ENCODE peak calls at places on chromosomes 2 and 18, in five cellular contexts. G, V, L, M and C are unnamed samples.

GRCh38 chr2:241773511-241774418 is 2.9 kb upstream of the GAL3ST2 start:
- DNase-seq in G (peak), V (no peak), L (peak), M (no peak), C (no peak)

GRCh38 chr2:217215877-217216276 is 356.0 kb upstream of the TNP1 start:
- DNase-seq in G (no peak), V (no peak), L (no peak), M (no peak), C (no peak)

GRCh38 chr2:195961873-195962272 is 106.8 kb downstream of the DNAH7 start:
- DNase-seq in G (no peak), V (no peak), L (no peak), M (no peak), C (no peak)

GRCh38 chr2:61356261-61356957 is 114.5 kb downstream of the USP34 start:
- DNase-seq in G (no peak), V (no peak), L (peak), M (no peak), C (no peak)

GRCh38 chr2:199484927-199485326 is 27.2 kb upstream of the SATB2 start:
- DNase-seq in G (no peak), V (no peak), L (no peak), M (peak), C (no peak)

GRCh38 chr18:79405781-79406575 is 10.2 kb downstream of the NFATC1 start:
- DNase-seq in G (peak), V (peak), L (peak), M (no peak), C (peak)

GRCh38 chr2:216302981-216303676 is 69.2 kb downstream of the MARCHF4 start:
- DNase-seq in G (no peak), V (no peak), L (no peak), M (no peak), C (no peak)

GRCh38 chr2:100588071-100588786 is 25.4 kb downstream of the PDCL3 start:
- DNase-seq in G (no peak), V (no peak), L (no peak), M (no peak), C (no peak)

GRCh38 chr2:133197156-133197555 is 371.1 kb downstream of the NCKAP5 start:
- DNase-seq in G (no peak), V (no peak), L (no peak), M (no peak), C (no peak)

GRCh38 chr2:21916934-21917522 is 793.3 kb downstream of the TDRD15 start:
- DNase-seq in G (no peak), V (no peak), L (no peak), M (peak), C (no peak)

GRCh38 chr2:10405441-10405840 is 42.7 kb downstream of the ODC1 start:
- DNase-seq in G (peak), V (peak), L (peak), M (no peak), C (no peak)

GRCh38 chr18:51561821-51562220 is 364.3 kb upstream of the MEX3C start:
- DNase-seq in G (no peak), V (no peak), L (no peak), M (no peak), C (no peak)

GRCh38 chr18:71327443-71328120 is 1038.7 kb downstream of the SOCS6 start:
- DNase-seq in G (no peak), V (no peak), L (no peak), M (no peak), C (no peak)

GRCh38 chr2:203786912-203787311 is 80.5 kb downstream of the CD28 start:
- DNase-seq in G (peak), V (no peak), L (no peak), M (no peak), C (no peak)

GRCh38 chr2:96716388-96716787 is 23.5 kb downstream of the LMAN2L start:
- DNase-seq in G (no peak), V (no peak), L (no peak), M (no peak), C (no peak)

GRCh38 chr18:25140144-25140961 is 211.6 kb downstream of the ZNF521 start:
- DNase-seq in G (no peak), V (no peak), L (no peak), M (no peak), C (no peak)

GRCh38 chr2:11056614-11057013 is 98.7 kb upstream of the SLC66A3 start:
- DNase-seq in G (no peak), V (no peak), L (peak), M (no peak), C (no peak)

GRCh38 chr2:131475831-131476230 is at the start of gene TUBA3D:
- DNase-seq in G (no peak), V (peak), L (no peak), M (no peak), C (no peak)

GRCh38 chr2:151827564-151828142 is 568 bp downstream of the ARL5A start:
- DNase-seq in G (no peak), V (peak), L (no peak), M (peak), C (peak)

GRCh38 chr2:121132054-121132453 is 152.9 kb downstream of the TFCP2L1 start:
- DNase-seq in G (no peak), V (no peak), L (no peak), M (no peak), C (no peak)

GRCh38 chr18:62282188-62282629 is 42.9 kb upstream of the TNFRSF11A start:
- DNase-seq in G (no peak), V (no peak), L (no peak), M (no peak), C (no peak)

GRCh38 chr2:47639469-47639868 is 143.5 kb upstream of the MSH6 start:
- DNase-seq in G (no peak), V (no peak), L (no peak), M (no peak), C (no peak)

GRCh38 chr2:37916512-37917082 is 8.5 kb upstream of the RMDN2 start:
- DNase-seq in G (peak), V (no peak), L (peak), M (no peak), C (peak)

GRCh38 chr2:10080536-10081304 is 509 bp upstream of the CYS1 start:
- DNase-seq in G (no peak), V (no peak), L (no peak), M (no peak), C (no peak)

GRCh38 chr2:25273985-25274550 is 67.7 kb downstream of the DNMT3A start:
- DNase-seq in G (no peak), V (no peak), L (no peak), M (no peak), C (no peak)

GRCh38 chr2:234044157-234044556 is 6.3 kb upstream of the SPP2 start:
- DNase-seq in G (no peak), V (no peak), L (no peak), M (no peak), C (no peak)

GRCh38 chr2:24930768-24931167 is 10.7 kb upstream of the ADCY3 start:
- DNase-seq in G (no peak), V (no peak), L (no peak), M (no peak), C (peak)

GRCh38 chr2:1883476-1883875 is 139.2 kb upstream of the PXDN start:
- DNase-seq in G (no peak), V (no peak), L (no peak), M (no peak), C (no peak)

GRCh38 chr2:34447097-34447496 is 848.0 kb upstream of the FAM98A start:
- DNase-seq in G (no peak), V (no peak), L (no peak), M (no peak), C (no peak)

GRCh38 chr2:106956879-106957278 is 70.9 kb upstream of the ST6GAL2 start:
- DNase-seq in G (peak), V (no peak), L (no peak), M (no peak), C (no peak)

GRCh38 chr2:179235463-179236108 is 29.0 kb downstream of the SESTD1 start:
- DNase-seq in G (no peak), V (no peak), L (peak), M (no peak), C (no peak)

DNA sequence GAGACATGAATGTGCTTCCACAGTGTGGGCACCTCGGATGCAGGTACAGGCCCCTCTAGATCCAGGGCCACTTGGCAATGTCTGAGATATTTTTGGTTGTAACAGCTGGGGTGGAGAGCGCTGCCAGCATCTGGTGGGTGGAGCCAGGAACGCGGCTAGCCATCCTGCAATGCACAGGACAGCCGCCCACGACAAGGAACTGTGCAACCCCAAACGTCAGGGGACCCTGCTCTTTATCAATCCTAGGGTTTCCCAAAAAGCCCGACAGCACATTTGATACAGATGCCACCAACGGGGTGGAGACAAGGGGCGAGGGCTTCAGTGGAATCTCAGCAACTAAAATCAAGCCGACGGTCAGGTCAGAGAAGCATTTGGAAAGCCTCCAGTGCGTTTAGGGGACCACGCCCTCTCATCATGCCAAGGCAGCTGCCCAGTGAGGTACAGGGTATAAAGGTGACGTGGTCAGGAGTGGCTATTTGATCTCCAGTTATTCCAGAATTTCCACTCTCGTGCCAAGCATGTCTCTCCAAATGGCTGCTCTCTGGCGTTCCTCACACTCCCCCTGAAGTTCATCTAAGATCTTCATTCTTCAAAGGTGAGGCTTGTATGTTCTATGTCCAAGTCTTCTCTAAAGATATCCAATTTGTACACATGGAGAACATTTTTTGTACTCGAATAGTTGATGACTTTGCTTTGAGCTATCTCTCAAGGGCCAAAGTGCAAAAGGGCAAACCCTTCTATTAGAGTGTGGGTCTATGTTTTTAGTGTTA is 55.7 kb downstream of the LRRFIP1 start:
- DNase-seq in G (no peak), V (no peak), L (peak), M (no peak), C (no peak)
- H3K4me3 ChIP-seq in G (no peak), V (no peak), L (no peak), M (no peak), C (no peak)

DNA sequence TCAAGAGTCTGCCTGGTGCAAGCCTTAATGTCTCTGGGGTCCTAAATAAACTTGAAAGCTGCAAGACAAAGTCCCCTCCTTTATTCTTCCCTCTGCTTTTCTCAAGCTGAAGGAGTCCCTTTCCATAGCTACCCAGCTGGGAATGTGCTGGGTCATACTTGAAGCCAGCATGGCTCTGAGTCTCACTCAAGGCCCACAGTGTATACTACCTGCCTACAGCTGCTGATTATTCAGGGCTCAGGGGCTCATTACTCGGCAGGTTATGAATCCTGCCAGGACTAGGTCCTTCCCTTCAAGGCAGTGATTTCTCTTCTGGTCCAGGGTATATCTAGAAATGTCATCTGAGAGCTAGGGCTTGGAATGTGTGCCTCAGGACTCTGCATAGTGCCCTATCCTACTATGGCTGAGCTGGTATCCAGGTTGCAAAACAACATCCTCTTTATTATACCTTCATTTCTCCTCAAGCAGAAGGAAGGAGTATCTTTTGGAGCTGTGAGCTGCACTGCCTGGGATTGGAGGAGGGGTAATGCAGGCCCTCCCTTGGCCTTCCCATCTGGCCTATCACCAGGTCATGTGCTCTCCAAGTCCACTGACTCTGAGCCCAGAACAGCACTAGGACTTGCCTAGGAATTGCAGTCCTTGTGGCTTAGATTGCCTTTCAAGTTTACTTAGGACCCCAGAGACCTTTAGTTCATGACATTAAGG is 22.3 kb downstream of the IL1RN start:
- DNase-seq in G (no peak), V (no peak), L (no peak), M (no peak), C (no peak)
- H3K4me3 ChIP-seq in G (no peak), V (no peak), L (no peak), M (no peak), C (no peak)

GRCh38 chr2:148022351-148022750 is 1.5 kb downstream of the MBD5 start:
- DNase-seq in G (no peak), V (no peak), L (no peak), M (no peak), C (no peak)

GRCh38 chr2:148021059-148021985 is at the start of gene MBD5:
- DNase-seq in G (peak), V (peak), L (peak), M (peak), C (no peak)

GRCh38 chr2:148020358-148021058 is at the start of gene ORC4:
- DNase-seq in G (peak), V (peak), L (peak), M (peak), C (peak)

GRCh38 chr2:148023861-148024260 is 3.0 kb downstream of the MBD5 start:
- DNase-seq in G (no peak), V (no peak), L (no peak), M (no peak), C (no peak)

DNA sequence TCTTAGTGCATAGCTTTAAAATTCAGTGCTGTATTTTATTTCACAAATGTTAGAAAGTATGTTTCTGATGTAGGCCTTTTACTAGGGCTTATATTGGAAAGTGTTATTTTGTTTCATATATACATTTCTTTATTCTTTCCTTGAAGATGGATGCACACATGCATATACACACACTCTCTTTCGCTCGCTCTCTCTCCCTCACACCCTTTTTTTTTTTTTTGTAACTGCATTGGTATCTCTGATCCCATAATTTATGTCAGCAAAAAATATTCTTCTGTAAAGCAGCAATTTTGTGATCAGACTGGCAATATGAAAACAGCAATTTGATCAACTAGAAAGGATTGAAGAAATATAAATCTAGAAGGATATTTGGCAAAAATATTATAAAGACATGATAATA is 2.0 kb downstream of the MBD5 start:
- DNase-seq in G (no peak), V (no peak), L (no peak), M (no peak), C (no peak)
- H3K4me3 ChIP-seq in G (no peak), V (no peak), L (no peak), M (no peak), C (no peak)

GRCh38 chr18:10457798-10458197 is 3.4 kb downstream of the APCDD1 start:
- DNase-seq in G (no peak), V (no peak), L (no peak), M (no peak), C (no peak)

GRCh38 chr18:10453885-10454772 is at the start of gene APCDD1:
- DNase-seq in G (peak), V (peak), L (peak), M (peak), C (peak)

GRCh38 chr18:10454800-10455550 is 540 bp downstream of the APCDD1 start:
- DNase-seq in G (no peak), V (peak), L (peak), M (peak), C (no peak)

GRCh38 chr18:10456718-10457499 is 2.5 kb downstream of the APCDD1 start:
- DNase-seq in G (no peak), V (no peak), L (no peak), M (no peak), C (no peak)

GRCh38 chr18:10455726-10456453 is 1.5 kb downstream of the APCDD1 start:
- DNase-seq in G (no peak), V (no peak), L (no peak), M (no peak), C (no peak)
- H3K4me3 ChIP-seq in G (peak), V (peak), L (peak), M (peak), C (peak)

GRCh38 chr2:52036853-52037252 is 1004.9 kb upstream of the NRXN1 start:
- DNase-seq in G (no peak), V (no peak), L (no peak), M (no peak), C (no peak)
- H3K4me3 ChIP-seq in G (no peak), V (no peak), L (no peak), M (no peak), C (no peak)

GRCh38 chr2:164841719-164842623 is at the start of gene COBLL1:
- DNase-seq in G (peak), V (peak), L (peak), M (peak), C (peak)
- H3K4me3 ChIP-seq in G (peak), V (peak), L (peak), M (peak), C (peak)

DNA sequence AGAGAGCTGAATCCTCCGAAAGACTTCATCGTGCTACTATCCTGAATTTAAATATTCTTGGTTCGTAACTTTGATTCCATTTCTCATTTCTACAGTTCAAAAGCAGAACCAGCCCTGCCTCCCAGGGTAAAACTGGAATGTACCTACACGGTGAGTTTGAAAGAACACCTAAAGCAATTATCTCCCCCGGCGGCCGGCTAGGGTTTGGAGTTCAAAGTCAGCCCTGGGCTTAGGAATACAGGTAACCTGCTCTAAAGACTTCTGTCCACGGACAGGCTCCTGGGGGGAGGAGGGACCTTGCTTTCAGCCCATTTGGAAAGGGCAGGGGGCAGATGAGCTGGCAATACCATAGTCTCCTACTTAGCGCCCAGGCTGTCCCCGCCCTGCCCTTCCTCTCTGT is 32.3 kb downstream of the CYP27C1 start:
- DNase-seq in G (no peak), V (no peak), L (no peak), M (no peak), C (no peak)
- H3K4me3 ChIP-seq in G (no peak), V (no peak), L (no peak), M (no peak), C (no peak)